ENCODE peak calls at places on chromosome 20, in nine cellular contexts. Z is A549, R is sigmoid colon, P is H1, S is ovary, D is stomach, O is suprapubic skin, F is transverse colon, G is upper lobe of left lung. W is an unnamed sample. For H3K4me1, the result is how much of the 10 kb centered on the place peaks cover.

GRCh38 chr20:408843-409696 is 971 bp downstream of the RBCK1 start:
- DNase-seq in Z (no peak), S (no peak), F (no peak), O (no peak), R (no peak), P (no peak), G (no peak), D (no peak), W (no peak)

GRCh38 chr20:10762216-10762615 is 88.4 kb upstream of the JAG1 start:
- DNase-seq in G (no peak), Z (no peak), D (no peak), P (no peak), S (no peak), R (no peak), O (no peak), F (no peak), W (no peak)

GRCh38 chr20:22826306-22827230 is 208.5 kb upstream of the SSTR4 start:
- DNase-seq in P (no peak), S (no peak), F (no peak), D (no peak), G (no peak), O (no peak), R (no peak), Z (no peak), W (no peak)

GRCh38 chr20:840858-841567 is 7.5 kb downstream of the FAM110A start:
- DNase-seq in O (no peak), P (peak), Z (peak), F (peak), S (peak), D (peak), R (no peak), G (peak), W (no peak)

GRCh38 chr20:49501917-49502316 is 19.4 kb upstream of the KCNB1 start:
- DNase-seq in R (peak), P (no peak), D (no peak), G (no peak), S (no peak), O (no peak), F (no peak), Z (no peak), W (no peak)

GRCh38 chr20:59171986-59172385 is 8.4 kb downstream of the ZNF831 start:
- DNase-seq in Z (no peak), O (no peak), G (no peak), F (no peak), P (no peak), D (no peak), S (no peak), R (no peak), W (no peak)

GRCh38 chr20:8406394-8406793 is 274.3 kb downstream of the PLCB1 start:
- DNase-seq in S (no peak), F (no peak), R (no peak), Z (no peak), G (no peak), P (no peak), O (no peak), D (no peak), W (no peak)

GRCh38 chr20:11777861-11778570 is 139.7 kb upstream of the BTBD3 start:
- DNase-seq in P (no peak), O (no peak), D (no peak), G (no peak), F (no peak), S (no peak), Z (no peak), R (no peak), W (no peak)

GRCh38 chr20:20364747-20365558 is 3.0 kb upstream of the INSM1 start:
- DNase-seq in P (peak), Z (no peak), R (no peak), D (no peak), S (no peak), G (no peak), F (no peak), O (no peak), W (no peak)

GRCh38 chr20:62269378-62269777 is 31.1 kb downstream of the OSBPL2 start:
- DNase-seq in P (no peak), R (no peak), F (no peak), D (no peak), G (no peak), Z (no peak), S (no peak), O (no peak), W (no peak)

GRCh38 chr20:15162061-15162740 is 824.8 kb upstream of the FLRT3 start:
- DNase-seq in Z (no peak), R (no peak), S (no peak), D (no peak), O (no peak), F (no peak), P (no peak), G (no peak), W (no peak)

GRCh38 chr20:58640446-58640845 is 10.6 kb upstream of the STX16 start:
- DNase-seq in G (peak), R (peak), S (no peak), D (no peak), P (no peak), Z (no peak), F (no peak), O (no peak), W (no peak)

GRCh38 chr20:23260181-23260840 is 90.3 kb upstream of the NXT1 start:
- DNase-seq in G (no peak), O (peak), P (peak), F (no peak), S (no peak), Z (no peak), R (no peak), D (no peak), W (no peak)

GRCh38 chr20:63521602-63522001 is 1.0 kb downstream of the PPDPF start:
- DNase-seq in S (no peak), R (no peak), Z (no peak), P (peak), F (no peak), O (no peak), G (peak), D (no peak), W (no peak)

GRCh38 chr20:63522091-63522868 is 1.7 kb downstream of the PPDPF start:
- DNase-seq in P (peak), F (no peak), O (no peak), R (no peak), G (no peak), S (peak), D (no peak), Z (no peak), W (no peak)

GRCh38 chr20:63525185-63525584 is 4.6 kb downstream of the PPDPF start:
- DNase-seq in P (no peak), D (no peak), G (no peak), R (no peak), O (no peak), F (no peak), Z (no peak), S (no peak), W (no peak)

GRCh38 chr20:63520939-63521601 is 505 bp downstream of the PPDPF start:
- DNase-seq in G (peak), D (peak), Z (peak), R (peak), F (peak), S (peak), O (peak), P (peak), W (peak)

DNA sequence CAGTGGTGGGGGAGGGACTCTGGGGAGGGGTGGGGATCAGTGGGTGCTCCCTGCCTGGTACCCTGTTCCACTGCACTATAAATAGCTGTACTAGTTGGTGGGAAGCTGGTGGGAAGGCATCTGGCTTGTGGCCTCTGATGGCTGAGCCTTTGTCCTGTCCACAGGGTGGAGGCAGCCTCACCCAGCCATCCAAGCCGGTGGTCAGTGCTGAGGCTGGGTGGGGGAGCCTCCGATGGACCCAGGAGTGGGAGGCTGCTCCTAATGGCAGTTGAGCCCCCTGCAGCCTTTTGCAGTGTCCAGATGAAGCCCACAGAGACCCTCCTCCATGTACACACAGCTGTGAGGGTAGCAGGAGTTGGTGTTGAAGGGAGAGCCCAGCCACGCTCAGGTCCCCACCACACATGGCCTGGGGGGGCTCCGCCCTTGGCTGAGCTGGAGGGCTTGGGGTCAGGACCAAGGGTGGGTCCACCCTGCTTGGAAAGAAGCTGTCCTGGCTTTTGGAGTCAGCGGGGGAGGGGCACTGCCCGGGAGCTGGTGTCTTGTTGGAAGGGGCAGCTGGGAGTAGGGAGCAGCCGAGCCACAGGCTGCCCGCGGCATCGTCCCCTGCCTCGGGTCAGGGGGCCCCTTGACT is 2.5 kb downstream of the PPDPF start:
- DNase-seq in O (peak), Z (no peak), P (no peak), S (peak), R (no peak), F (no peak), G (no peak), D (no peak), W (no peak)
- H3K27ac ChIP-seq in O (peak), Z (no peak), P (no peak), S (no peak), R (no peak), F (no peak), G (no peak), D (no peak), W (peak)

DNA sequence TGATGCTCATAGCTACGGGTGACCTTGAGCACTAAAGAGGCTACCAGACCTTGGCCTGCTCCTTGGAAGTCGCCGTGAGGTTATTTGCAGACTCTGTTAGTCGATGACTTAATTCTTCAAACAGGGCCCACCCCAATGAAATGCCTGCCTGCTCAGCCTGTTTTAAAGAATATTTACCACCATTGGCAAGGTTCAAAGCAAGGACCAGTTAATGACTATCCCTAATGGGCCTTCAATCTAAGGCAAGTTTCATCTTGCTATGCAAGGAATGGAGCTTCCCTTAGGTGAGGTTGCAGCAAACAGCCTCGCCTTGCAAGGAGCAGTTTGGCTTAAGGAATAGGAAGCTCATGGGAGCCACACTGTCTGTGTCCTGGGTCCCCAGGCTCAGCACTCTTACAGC is 22.9 kb upstream of the SPO11 start:
- DNase-seq in O (no peak), D (no peak), Z (no peak), F (no peak), P (no peak), R (no peak), S (no peak), G (no peak), W (no peak)
- H3K4me1 ChIP-seq in O (under half), D (under half), Z (under half), F (under half), P (under half), R (under half), S (under half), G (under half), W (under half)

DNA sequence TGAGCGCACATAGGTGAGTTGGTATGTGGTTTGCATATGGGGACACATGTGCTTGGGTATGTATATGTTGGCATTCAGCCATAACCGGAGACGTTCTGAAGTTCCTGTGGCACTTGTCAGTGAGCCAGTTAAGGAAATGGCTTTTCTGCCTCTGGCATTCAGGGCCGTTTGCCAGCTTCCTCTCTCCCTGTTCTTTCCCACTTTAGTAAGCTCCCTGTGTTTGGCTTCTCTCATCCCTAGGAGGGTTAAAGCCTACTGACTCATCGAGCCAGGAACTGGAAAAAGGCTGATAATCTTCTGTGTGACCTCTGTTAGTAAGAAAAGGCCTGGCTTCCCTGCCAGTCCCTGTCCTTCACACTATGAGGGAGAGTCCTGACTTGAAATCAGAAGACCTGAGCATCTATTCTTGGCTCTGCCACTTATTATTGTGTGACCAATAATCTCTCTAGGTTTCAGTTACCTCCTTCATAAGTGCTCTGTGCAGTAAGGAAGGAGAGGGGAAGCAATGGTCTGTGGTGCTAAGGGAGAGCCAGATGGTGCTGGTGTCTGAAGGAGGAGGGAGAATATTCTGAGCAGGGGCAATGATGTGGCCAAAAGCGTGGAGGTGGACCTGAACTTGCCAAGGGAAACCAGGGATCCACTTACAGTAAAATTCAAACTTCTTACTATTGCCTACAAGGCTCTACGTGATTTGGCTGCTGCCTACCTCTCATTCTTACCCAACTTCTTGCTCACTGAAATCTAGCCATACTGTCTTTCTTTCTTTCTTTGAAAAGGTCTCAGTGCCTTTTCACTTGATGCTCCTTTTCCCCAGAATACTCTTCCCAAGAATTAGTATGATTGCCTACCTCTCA is 31.4 kb downstream of the ACSS2 start:
- DNase-seq in G (peak), O (no peak), S (peak), P (no peak), F (peak), Z (peak), D (peak), R (no peak), W (no peak)
- TF ChIP-seq EP300 in G (no peak), O (no peak), S (no peak), P (no peak), F (no peak), Z (no peak), D (no peak), R (no peak), W (no peak)

DNA sequence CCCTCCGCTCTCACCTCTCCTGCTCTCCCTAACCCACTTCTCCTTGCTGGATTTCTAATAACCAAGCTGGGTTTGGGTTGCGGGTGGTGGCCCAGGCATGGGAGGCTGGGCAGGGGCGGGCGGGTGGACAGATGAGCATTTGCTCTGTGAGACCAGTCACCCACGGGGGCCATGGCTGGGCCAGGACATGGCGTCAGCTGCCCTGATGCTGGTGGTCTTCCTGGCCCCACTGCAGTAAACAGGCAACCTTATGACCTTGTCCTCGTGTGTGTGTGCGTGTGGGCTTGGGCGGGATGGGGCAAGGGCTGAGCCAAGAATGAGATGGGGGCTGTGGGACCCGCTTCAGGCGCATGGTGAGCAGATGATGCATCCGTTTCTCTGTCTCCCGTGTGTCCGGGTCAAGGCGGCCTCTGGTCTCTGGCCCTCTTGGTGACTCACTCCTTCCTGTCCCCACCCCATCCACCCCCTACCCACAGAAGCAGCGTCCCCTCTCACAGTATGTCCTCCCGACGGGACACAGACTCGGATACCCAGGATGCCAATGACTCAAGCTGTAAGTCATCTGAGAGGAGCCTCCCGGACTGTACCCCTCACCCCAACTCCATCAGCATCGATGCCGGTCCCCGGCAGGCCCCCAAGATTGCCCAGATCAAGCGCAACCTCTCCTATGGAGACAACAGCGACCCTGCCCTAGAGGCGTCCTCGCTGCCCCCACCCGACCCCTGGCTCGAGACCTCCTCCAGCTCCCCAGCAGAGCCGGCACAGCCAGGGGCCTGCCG is 41.4 kb upstream of the MYL9 start:
- DNase-seq in Z (no peak), O (no peak), G (no peak), D (no peak), P (no peak), R (peak), S (no peak), F (no peak), W (no peak)
- H3K27ac ChIP-seq in Z (no peak), O (no peak), G (no peak), D (no peak), P (no peak), R (no peak), S (no peak), F (no peak), W (no peak)

W was measured in tibial nerve.